ENCODE peak calls at places on chromosomes 4 and X, in four cellular contexts. One of them, this sample, is unnamed.

GRCh38 chrX:85980286-85980685 is 67.1 kb downstream of the CHM start:
- DNase-seq in adrenal gland: no peak
- DNase-seq in adipocyte: no peak
- DNase-seq in Peyer's patch: no peak
- DNase-seq in this sample: no peak

GRCh38 chr4:106541253-106541652 is 172.7 kb upstream of the GIMD1 start:
- DNase-seq in adrenal gland: no peak
- DNase-seq in adipocyte: peak; percentile 71
- DNase-seq in Peyer's patch: no peak
- DNase-seq in this sample: no peak

GRCh38 chr4:23717528-23718248 is 172.2 kb downstream of the PPARGC1A start:
- DNase-seq in adrenal gland: peak; percentile 53
- DNase-seq in adipocyte: peak; percentile 7
- DNase-seq in Peyer's patch: no peak
- DNase-seq in this sample: no peak

GRCh38 chr4:159547645-159548308 is 444.9 kb downstream of the RAPGEF2 start:
- DNase-seq in adrenal gland: no peak
- DNase-seq in adipocyte: no peak
- DNase-seq in Peyer's patch: no peak
- DNase-seq in this sample: no peak

GRCh38 chrX:100652266-100652665 is 8.3 kb downstream of the SRPX2 start:
- DNase-seq in adrenal gland: no peak
- DNase-seq in adipocyte: no peak
- DNase-seq in Peyer's patch: no peak
- DNase-seq in this sample: no peak

GRCh38 chr4:5572114-5572513 is 136.2 kb downstream of the EVC2 start:
- DNase-seq in adrenal gland: no peak
- DNase-seq in adipocyte: no peak
- DNase-seq in Peyer's patch: no peak
- DNase-seq in this sample: no peak

GRCh38 chr4:186191266-186192067 is at the start of gene CYP4V2:
- DNase-seq in adrenal gland: peak; percentile 86
- DNase-seq in adipocyte: peak; percentile 90
- DNase-seq in Peyer's patch: peak; percentile 93
- DNase-seq in this sample: peak; percentile 93

GRCh38 chr4:31283689-31284088 is 563.5 kb downstream of the PCDH7 start:
- DNase-seq in adrenal gland: no peak
- DNase-seq in adipocyte: no peak
- DNase-seq in Peyer's patch: no peak
- DNase-seq in this sample: no peak

GRCh38 chr4:1086011-1086410 is 27.4 kb downstream of the RNF212 start:
- DNase-seq in adrenal gland: peak; percentile 29
- DNase-seq in adipocyte: no peak
- DNase-seq in Peyer's patch: no peak
- DNase-seq in this sample: no peak

GRCh38 chr4:150126880-150127236 is 48.6 kb downstream of the DCLK2 start:
- DNase-seq in adrenal gland: no peak
- DNase-seq in adipocyte: peak; percentile 60
- DNase-seq in Peyer's patch: no peak
- DNase-seq in this sample: no peak

GRCh38 chr4:102608190-102608589 is 107.0 kb downstream of the NFKB1 start:
- DNase-seq in adrenal gland: no peak
- DNase-seq in adipocyte: no peak
- DNase-seq in Peyer's patch: no peak
- DNase-seq in this sample: no peak

GRCh38 chr4:60313616-60314015 is 886.5 kb upstream of the ADGRL3 start:
- DNase-seq in adrenal gland: no peak
- DNase-seq in adipocyte: peak; percentile 64
- DNase-seq in Peyer's patch: no peak
- DNase-seq in this sample: no peak

GRCh38 chr4:81038636-81039350 is 8.3 kb downstream of the BMP3 start:
- DNase-seq in adrenal gland: no peak
- DNase-seq in adipocyte: peak; percentile 43
- DNase-seq in Peyer's patch: no peak
- DNase-seq in this sample: no peak

GRCh38 chr4:89290727-89291126 is 16.9 kb downstream of the GPRIN3 start:
- DNase-seq in adrenal gland: no peak
- DNase-seq in adipocyte: no peak
- DNase-seq in Peyer's patch: no peak
- DNase-seq in this sample: no peak

GRCh38 chrX:109735241-109735744 is 2.2 kb upstream of the ACSL4 start:
- DNase-seq in adrenal gland: no peak
- DNase-seq in adipocyte: no peak
- DNase-seq in Peyer's patch: no peak
- DNase-seq in this sample: no peak

GRCh38 chrX:48891402-48892288 is 5.9 kb downstream of the TIMM17B start:
- DNase-seq in adrenal gland: peak; percentile 93
- DNase-seq in adipocyte: peak; percentile 90
- DNase-seq in Peyer's patch: peak; percentile 88
- DNase-seq in this sample: peak; percentile 89

GRCh38 chr4:68385267-68385666 is 35.4 kb upstream of the YTHDC1 start:
- DNase-seq in adrenal gland: no peak
- DNase-seq in adipocyte: no peak
- DNase-seq in Peyer's patch: no peak
- DNase-seq in this sample: no peak

GRCh38 chr4:166886708-166887107 is 347.6 kb downstream of the SPOCK3 start:
- DNase-seq in adrenal gland: no peak
- DNase-seq in adipocyte: no peak
- DNase-seq in Peyer's patch: no peak
- DNase-seq in this sample: no peak

GRCh38 chrX:10254746-10255145 is 98.0 kb downstream of the CLCN4 start:
- DNase-seq in adrenal gland: no peak
- DNase-seq in adipocyte: peak; percentile 25
- DNase-seq in Peyer's patch: no peak
- DNase-seq in this sample: no peak

GRCh38 chrX:17590892-17591740 is 146.2 kb upstream of the SCML1 start:
- DNase-seq in adrenal gland: peak; percentile 89
- DNase-seq in adipocyte: peak; percentile 87
- DNase-seq in Peyer's patch: peak; percentile 54
- DNase-seq in this sample: no peak

GRCh38 chr4:109576462-109576861 is 16.4 kb downstream of the MCUB start:
- DNase-seq in adrenal gland: peak; percentile 61
- DNase-seq in adipocyte: no peak
- DNase-seq in Peyer's patch: no peak
- DNase-seq in this sample: no peak

GRCh38 chr4:105751718-105752299 is 43.2 kb downstream of the GSTCD start:
- DNase-seq in adrenal gland: no peak
- DNase-seq in adipocyte: peak; percentile 15
- DNase-seq in Peyer's patch: no peak
- DNase-seq in this sample: no peak

GRCh38 chr4:119540249-119540648 is 88.4 kb downstream of the PDE5A start:
- DNase-seq in adrenal gland: no peak
- DNase-seq in adipocyte: no peak
- DNase-seq in Peyer's patch: no peak
- DNase-seq in this sample: no peak

GRCh38 chr4:166128452-166128851 is 255.4 kb downstream of the TLL1 start:
- DNase-seq in adrenal gland: no peak
- DNase-seq in adipocyte: peak; percentile 81
- DNase-seq in Peyer's patch: no peak
- DNase-seq in this sample: no peak

GRCh38 chrX:53300157-53300556 is 18.8 kb upstream of the IQSEC2 start:
- DNase-seq in adrenal gland: no peak
- DNase-seq in adipocyte: no peak
- DNase-seq in Peyer's patch: no peak
- DNase-seq in this sample: no peak

GRCh38 chrX:44042731-44043130 is 69.5 kb upstream of the NDP start:
- DNase-seq in adrenal gland: peak; percentile 57
- DNase-seq in adipocyte: no peak
- DNase-seq in Peyer's patch: no peak
- DNase-seq in this sample: no peak

GRCh38 chr4:3311095-3311372 is 18.2 kb downstream of the RGS12 start:
- DNase-seq in adrenal gland: no peak
- DNase-seq in adipocyte: no peak
- DNase-seq in Peyer's patch: no peak
- DNase-seq in this sample: no peak

GRCh38 chrX:133215747-133216146 is 2.4 kb downstream of the TFDP3 start:
- DNase-seq in adrenal gland: no peak
- DNase-seq in adipocyte: peak; percentile 53
- DNase-seq in Peyer's patch: no peak
- DNase-seq in this sample: peak; percentile 19

GRCh38 chrX:72115380-72115779 is 16.3 kb downstream of the RTL5 start:
- DNase-seq in adrenal gland: peak; percentile 64
- DNase-seq in adipocyte: no peak
- DNase-seq in Peyer's patch: no peak
- DNase-seq in this sample: no peak

DNA sequence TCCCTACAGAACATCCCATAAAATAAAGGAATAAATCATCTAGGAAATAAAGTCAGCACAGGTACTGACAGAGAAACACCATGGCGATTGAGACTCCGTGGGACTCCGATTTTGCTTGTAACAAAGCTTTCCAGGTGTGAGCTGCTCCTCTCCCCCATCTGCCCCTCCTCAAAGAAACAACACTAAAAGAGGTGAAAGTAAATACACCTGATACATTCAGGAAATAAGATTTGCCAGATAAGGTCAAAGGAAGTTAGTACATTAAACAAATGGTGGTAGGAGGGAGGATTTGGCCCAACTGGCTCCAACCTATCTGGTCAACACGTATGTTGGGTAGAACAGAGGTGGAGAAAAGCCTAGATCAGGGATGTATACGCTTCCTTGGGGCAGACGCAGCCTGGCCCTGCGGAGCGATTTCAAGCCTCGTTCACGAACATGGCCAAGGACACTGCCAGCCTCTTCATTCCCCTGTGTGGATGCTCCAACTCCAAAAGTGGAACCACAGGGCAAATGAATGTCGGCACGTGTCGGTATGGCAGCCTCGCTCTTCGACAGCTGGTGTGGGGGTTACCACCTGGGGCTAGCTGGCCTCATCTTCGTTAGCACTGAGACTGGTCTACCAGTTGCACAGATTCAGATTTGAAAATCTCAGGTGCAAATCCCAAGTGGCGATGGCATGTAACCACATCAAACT is 162.5 kb downstream of the AFAP1 start:
- DNase-seq in adrenal gland: no peak
- DNase-seq in adipocyte: no peak
- DNase-seq in Peyer's patch: peak; percentile 34
- DNase-seq in this sample: no peak
- H3K4me3 ChIP-seq in adrenal gland: no peak overlapping the region
- H3K4me3 ChIP-seq in adipocyte: no peak overlapping the region
- H3K4me3 ChIP-seq in Peyer's patch: no peak overlapping the region
- H3K4me3 ChIP-seq in this sample: no peak overlapping the region

DNA sequence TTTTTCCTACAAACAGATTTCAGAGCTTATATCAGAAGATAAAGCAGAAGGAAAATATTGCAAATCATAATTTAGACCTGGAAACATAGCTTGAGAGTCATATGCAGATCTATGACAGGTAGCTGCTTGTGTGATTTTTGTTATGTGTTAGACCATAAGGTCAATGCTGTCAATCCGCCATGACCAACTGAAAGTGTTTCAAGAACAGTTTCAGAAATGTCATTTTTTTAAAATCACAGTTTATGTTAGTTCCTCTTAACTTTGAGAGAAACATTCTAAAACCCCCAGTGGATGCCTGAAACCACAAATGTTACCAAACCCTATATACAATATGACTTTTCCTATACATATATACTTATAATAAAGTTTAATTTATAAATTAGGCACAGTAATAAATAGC is 391.3 kb upstream of the FAM241A start:
- DNase-seq in adrenal gland: no peak
- DNase-seq in adipocyte: no peak
- DNase-seq in Peyer's patch: no peak
- DNase-seq in this sample: no peak
- H3K4me1 ChIP-seq in adrenal gland: no peaks in the 10 kb centered on the region
- H3K4me1 ChIP-seq in adipocyte: no peaks in the 10 kb centered on the region
- H3K4me1 ChIP-seq in Peyer's patch: no peaks in the 10 kb centered on the region
- H3K4me1 ChIP-seq in this sample: no peaks in the 10 kb centered on the region

GRCh38 chr4:139469216-139469615 is 15.3 kb downstream of the RAB33B start:
- DNase-seq in adrenal gland: no peak
- DNase-seq in adipocyte: no peak
- DNase-seq in Peyer's patch: no peak
- DNase-seq in this sample: no peak
- H3K9me3 ChIP-seq in adrenal gland: no peaks in the 10 kb centered on the region
- H3K9me3 ChIP-seq in adipocyte: peaks cover 13% of the 10 kb centered on the region
- H3K9me3 ChIP-seq in Peyer's patch: no peaks in the 10 kb centered on the region
- H3K9me3 ChIP-seq in this sample: peaks cover 7% of the 10 kb centered on the region

GRCh38 chr4:99815597-99816011 is 1.0 kb upstream of the DAPP1 start:
- DNase-seq in adrenal gland: no peak
- DNase-seq in adipocyte: no peak
- DNase-seq in Peyer's patch: peak; percentile 51
- DNase-seq in this sample: peak; percentile 55

GRCh38 chr4:99816611-99817309 is at the start of gene DAPP1:
- DNase-seq in adrenal gland: peak; percentile 56
- DNase-seq in adipocyte: no peak
- DNase-seq in Peyer's patch: peak; percentile 53
- DNase-seq in this sample: peak; percentile 62

GRCh38 chr4:99821918-99822503 is 5.4 kb downstream of the DAPP1 start:
- DNase-seq in adrenal gland: no peak
- DNase-seq in adipocyte: no peak
- DNase-seq in Peyer's patch: no peak
- DNase-seq in this sample: no peak

GRCh38 chr4:99818661-99819060 is 2.0 kb downstream of the DAPP1 start:
- DNase-seq in adrenal gland: no peak
- DNase-seq in adipocyte: no peak
- DNase-seq in Peyer's patch: no peak
- DNase-seq in this sample: no peak

GRCh38 chr4:99817310-99817885 is 771 bp downstream of the DAPP1 start:
- DNase-seq in adrenal gland: no peak
- DNase-seq in adipocyte: no peak
- DNase-seq in Peyer's patch: no peak
- DNase-seq in this sample: no peak
- H3K4me3 ChIP-seq in adrenal gland: no peak overlapping the region
- H3K4me3 ChIP-seq in adipocyte: no peak overlapping the region
- H3K4me3 ChIP-seq in Peyer's patch: peak overlapping the region; percentile 55
- H3K4me3 ChIP-seq in this sample: no peak overlapping the region

DNA sequence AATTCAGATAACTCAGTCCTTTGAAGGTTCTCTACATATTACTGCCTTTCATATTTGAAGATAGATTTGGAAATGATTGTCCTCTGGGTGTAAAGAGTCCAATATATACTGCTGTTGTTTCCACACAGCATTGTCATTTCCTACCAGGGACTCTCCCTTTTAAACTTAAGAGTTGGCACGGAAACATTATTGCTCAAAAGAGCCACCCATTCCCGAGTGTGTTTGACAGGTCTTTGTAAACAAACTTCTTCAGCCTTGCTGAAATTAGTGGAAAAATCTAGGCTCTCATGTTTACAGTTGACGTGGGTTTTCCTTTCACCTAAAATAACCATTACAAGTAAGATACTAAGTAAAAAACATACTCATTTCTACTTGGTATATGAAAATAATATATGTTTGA is 111.4 kb upstream of the LIMCH1 start:
- DNase-seq in adrenal gland: no peak
- DNase-seq in adipocyte: peak; percentile 28
- DNase-seq in Peyer's patch: no peak
- DNase-seq in this sample: no peak
- H3K4me1 ChIP-seq in adrenal gland: peaks cover 46% of the 10 kb centered on the region
- H3K4me1 ChIP-seq in adipocyte: peaks cover 24% of the 10 kb centered on the region
- H3K4me1 ChIP-seq in Peyer's patch: no peaks in the 10 kb centered on the region
- H3K4me1 ChIP-seq in this sample: peaks cover 4% of the 10 kb centered on the region

GRCh38 chr4:25697516-25697915 is 41.9 kb downstream of the SLC34A2 start:
- DNase-seq in adrenal gland: no peak
- DNase-seq in adipocyte: no peak
- DNase-seq in Peyer's patch: no peak
- DNase-seq in this sample: no peak

GRCh38 chr4:25696409-25696808 is 40.8 kb downstream of the SLC34A2 start:
- DNase-seq in adrenal gland: no peak
- DNase-seq in adipocyte: no peak
- DNase-seq in Peyer's patch: no peak
- DNase-seq in this sample: no peak

GRCh38 chr4:25694466-25694865 is 38.8 kb downstream of the SLC34A2 start:
- DNase-seq in adrenal gland: no peak
- DNase-seq in adipocyte: no peak
- DNase-seq in Peyer's patch: no peak
- DNase-seq in this sample: no peak
- H3K9me3 ChIP-seq in adrenal gland: no peaks in the 10 kb centered on the region
- H3K9me3 ChIP-seq in adipocyte: peaks cover 5% of the 10 kb centered on the region
- H3K9me3 ChIP-seq in Peyer's patch: no peaks in the 10 kb centered on the region
- H3K9me3 ChIP-seq in this sample: peaks cover 13% of the 10 kb centered on the region